ENCODE peak calls at places on chromosomes 5 and 9, in five cellular contexts. X, O, C, M and D are unnamed samples.

GRCh38 chr9:3525088-3525835 is 539 bp downstream of the RFX3 start:
- DNase-seq in X (no peak), O (no peak), C (no peak), M (no peak), D (peak)

GRCh38 chr5:113255579-113256210 is 179.1 kb downstream of the TSSK1B start:
- DNase-seq in X (peak), O (peak), C (no peak), M (no peak), D (no peak)

GRCh38 chr5:543351-543750 is 19.1 kb upstream of the SLC9A3 start:
- DNase-seq in X (no peak), O (no peak), C (no peak), M (no peak), D (no peak)

GRCh38 chr5:83467315-83468044 is 4.1 kb upstream of the VCAN start:
- DNase-seq in X (peak), O (peak), C (no peak), M (no peak), D (no peak)

GRCh38 chr9:132597073-132597775 is 14.8 kb downstream of the BARHL1 start:
- DNase-seq in X (peak), O (no peak), C (no peak), M (no peak), D (no peak)

GRCh38 chr5:87367243-87367642 is 45.5 kb downstream of the CCNH start:
- DNase-seq in X (no peak), O (no peak), C (no peak), M (no peak), D (no peak)

GRCh38 chr9:16030513-16031185 is 477.8 kb downstream of the CCDC171 start:
- DNase-seq in X (peak), O (peak), C (peak), M (peak), D (peak)

GRCh38 chr5:165616550-165617430 is 2111.4 kb downstream of the MAT2B start:
- DNase-seq in X (peak), O (peak), C (no peak), M (no peak), D (peak)

GRCh38 chr9:77601476-77602056 is 46.6 kb downstream of the GNA14 start:
- DNase-seq in X (no peak), O (no peak), C (no peak), M (no peak), D (no peak)

GRCh38 chr5:142012186-142012785 is 541 bp downstream of the GNPDA1 start:
- DNase-seq in X (peak), O (peak), C (peak), M (peak), D (peak)

GRCh38 chr5:176844706-176845391 is 34.5 kb downstream of the UNC5A start:
- DNase-seq in X (peak), O (peak), C (no peak), M (no peak), D (peak)

GRCh38 chr5:143569722-143570567 is 166.5 kb upstream of the NR3C1 start:
- DNase-seq in X (no peak), O (no peak), C (no peak), M (no peak), D (no peak)

GRCh38 chr5:55219770-55220169 is 7.3 kb downstream of the MCIDAS start:
- DNase-seq in X (no peak), O (no peak), C (no peak), M (no peak), D (no peak)

GRCh38 chr9:70746760-70747159 is 332.3 kb upstream of the KLF9 start:
- DNase-seq in X (no peak), O (no peak), C (no peak), M (no peak), D (no peak)

GRCh38 chr5:80990971-80991370 is 30.8 kb downstream of the RASGRF2 start:
- DNase-seq in X (peak), O (peak), C (no peak), M (no peak), D (peak)

GRCh38 chr5:178312900-178313299 is 80.3 kb upstream of the PHYKPL start:
- DNase-seq in X (peak), O (peak), C (no peak), M (no peak), D (no peak)

GRCh38 chr5:67021522-67022316 is 174.9 kb downstream of the CD180 start:
- DNase-seq in X (peak), O (peak), C (no peak), M (no peak), D (peak)

GRCh38 chr9:129889936-129890717 is 54.9 kb downstream of the USP20 start:
- DNase-seq in X (no peak), O (no peak), C (no peak), M (peak), D (no peak)

GRCh38 chr9:27280858-27281257 is 16.1 kb downstream of the EQTN start:
- DNase-seq in X (peak), O (no peak), C (no peak), M (no peak), D (no peak)

GRCh38 chr5:56827923-56828322 is 12.6 kb downstream of the MAP3K1 start:
- DNase-seq in X (no peak), O (no peak), C (no peak), M (no peak), D (no peak)

GRCh38 chr5:127398508-127398907 is 107.9 kb downstream of the MEGF10 start:
- DNase-seq in X (no peak), O (no peak), C (no peak), M (no peak), D (no peak)

GRCh38 chr9:90099262-90099982 is 494.6 kb downstream of the GADD45G start:
- DNase-seq in X (peak), O (peak), C (no peak), M (no peak), D (no peak)

GRCh38 chr5:15634771-15635347 is 134.9 kb downstream of the FBXL7 start:
- DNase-seq in X (no peak), O (no peak), C (no peak), M (no peak), D (no peak)

GRCh38 chr9:15139467-15139866 is 167.5 kb downstream of the TTC39B start:
- DNase-seq in X (no peak), O (no peak), C (no peak), M (no peak), D (no peak)

GRCh38 chr9:137405677-137406081 is 17.3 kb downstream of the EXD3 start:
- DNase-seq in X (no peak), O (peak), C (no peak), M (no peak), D (no peak)

GRCh38 chr5:959581-960531 is 48.7 kb upstream of the NKD2 start:
- DNase-seq in X (no peak), O (no peak), C (no peak), M (no peak), D (no peak)

GRCh38 chr5:108529381-108529780 is 147.5 kb upstream of the FBXL17 start:
- DNase-seq in X (peak), O (peak), C (no peak), M (no peak), D (no peak)

GRCh38 chr5:28404363-28405071 is 1366.1 kb upstream of the CDH9 start:
- DNase-seq in X (no peak), O (no peak), C (no peak), M (no peak), D (no peak)

GRCh38 chr9:129624947-129625346 is 1.0 kb upstream of the NTMT1 start:
- DNase-seq in X (peak), O (peak), C (no peak), M (no peak), D (no peak)

GRCh38 chr5:21802869-21803490 is 1050.2 kb downstream of the CDH12 start:
- DNase-seq in X (peak), O (peak), C (peak), M (no peak), D (no peak)

GRCh38 chr5:2475902-2476301 is 275.6 kb downstream of the IRX2 start:
- DNase-seq in X (no peak), O (no peak), C (no peak), M (no peak), D (no peak)

GRCh38 chr9:92176800-92177185 is 61.6 kb upstream of the SPTLC1 start:
- DNase-seq in X (no peak), O (no peak), C (no peak), M (no peak), D (no peak)

GRCh38 chr5:72633041-72633445 is 125.8 kb upstream of the ZNF366 start:
- DNase-seq in X (no peak), O (no peak), C (no peak), M (no peak), D (no peak)

GRCh38 chr9:96317335-96317980 is 15.5 kb upstream of the HSD17B3 start:
- DNase-seq in X (peak), O (peak), C (peak), M (peak), D (peak)

GRCh38 chr5:143054480-143054941 is 284.3 kb downstream of the ARHGAP26 start:
- DNase-seq in X (peak), O (peak), C (no peak), M (peak), D (no peak)

GRCh38 chr5:55650391-55650790 is 61.7 kb downstream of the SLC38A9 start:
- DNase-seq in X (peak), O (peak), C (no peak), M (no peak), D (no peak)

GRCh38 chr9:121962421-121962820 is 130.7 kb downstream of the TTLL11 start:
- DNase-seq in X (no peak), O (peak), C (no peak), M (no peak), D (no peak)

GRCh38 chr9:80285325-80285724 is 713.6 kb downstream of the TLE4 start:
- DNase-seq in X (peak), O (peak), C (no peak), M (no peak), D (no peak)

GRCh38 chr5:120345947-120346346 is 118.2 kb upstream of the PRR16 start:
- DNase-seq in X (no peak), O (no peak), C (no peak), M (no peak), D (no peak)